ENCODE peak calls at places on chromosome X, in four cellular contexts. H, A, I and F are unnamed samples.
A peak's percentile ranks its signal among the peaks of the same experiment; 100 is the strongest.

GRCh38 chrX:71053217-71053621 is 14.9 kb downstream of the SNX12 start:
- DNase-seq in A (no peak), H (no peak), I (no peak), F (no peak)

GRCh38 chrX:8144925-8145324 is 26.1 kb downstream of the VCX2 start:
- DNase-seq in I (no peak), H (no peak), A (no peak), F (no peak)

GRCh38 chrX:133587818-133588217 is 172.5 kb upstream of the GPC4 start:
- DNase-seq in H (no peak), A (no peak), I (no peak), F (no peak)

GRCh38 chrX:39150210-39150609 is 349.0 kb downstream of the MID1IP1 start:
- DNase-seq in H (no peak), I (no peak), A (no peak), F (no peak)

GRCh38 chrX:17560385-17560784 is 176.9 kb upstream of the SCML1 start:
- DNase-seq in I (no peak), H (no peak), A (no peak), F (no peak)

GRCh38 chrX:2516612-2517011 is 15.8 kb upstream of the DHRSX start:
- DNase-seq in H (no peak), I (no peak), A (no peak), F (no peak)

GRCh38 chrX:45295587-45295986 is 94.9 kb upstream of the DIPK2B start:
- DNase-seq in A (no peak), I (no peak), H (no peak), F (no peak)

GRCh38 chrX:29726811-29727210 is 488.6 kb upstream of the MAGEB2 start:
- DNase-seq in A (no peak), I (no peak), H (no peak), F (no peak)

GRCh38 chrX:107619836-107620235 is 8.5 kb upstream of the PRPS1 start:
- DNase-seq in A (no peak), I (no peak), H (no peak), F (no peak)

GRCh38 chrX:23904096-23904495 is 3.6 kb downstream of the APOO start:
- DNase-seq in I (no peak), H (no peak), A (no peak), F (no peak)

GRCh38 chrX:67524950-67525691 is 18.7 kb upstream of the AR start:
- DNase-seq in H (no peak), A (no peak), I (no peak), F (no peak)

GRCh38 chrX:53190363-53190960 is 34.5 kb downstream of the KDM5C start:
- DNase-seq in I (no peak), H (no peak), A (no peak), F (no peak)

GRCh38 chrX:19193584-19193983 is 71.3 kb upstream of the ADGRG2 start:
- DNase-seq in I (no peak), H (no peak), A (no peak), F (no peak)

DNA sequence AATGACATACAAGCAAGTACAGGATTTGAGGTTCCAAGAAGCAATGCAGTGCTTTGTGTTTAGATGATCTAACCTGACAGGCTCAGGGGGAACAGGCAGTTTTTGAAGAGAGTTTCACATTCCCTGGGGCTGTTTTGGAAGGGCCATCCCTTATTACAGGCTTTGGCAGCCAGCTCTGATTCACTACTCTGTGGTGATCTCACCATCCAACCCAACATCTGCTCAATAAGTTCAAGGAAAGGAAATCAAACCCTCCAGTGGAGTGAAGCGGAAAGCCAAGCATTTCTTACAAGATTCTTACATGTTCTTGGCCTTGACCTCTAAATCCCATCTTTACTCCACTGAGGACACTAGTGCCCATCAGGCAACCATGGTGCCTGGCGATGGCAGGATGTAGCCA is 7.5 kb downstream of the IDS start:
- DNase-seq in I (no peak), A (no peak), H (no peak), F (no peak)
- H3K27ac ChIP-seq in I (no peak overlapping the region), A (no peak overlapping the region), H (no peak overlapping the region), F (no peak overlapping the region)

GRCh38 chrX:119127643-119128042 is at the start of gene KIAA1210:
- DNase-seq in H (no peak), A (no peak), I (no peak), F (no peak)

GRCh38 chrX:119134466-119134865 is 6.9 kb upstream of the KIAA1210 start:
- DNase-seq in H (no peak), A (no peak), I (no peak), F (no peak)

DNA sequence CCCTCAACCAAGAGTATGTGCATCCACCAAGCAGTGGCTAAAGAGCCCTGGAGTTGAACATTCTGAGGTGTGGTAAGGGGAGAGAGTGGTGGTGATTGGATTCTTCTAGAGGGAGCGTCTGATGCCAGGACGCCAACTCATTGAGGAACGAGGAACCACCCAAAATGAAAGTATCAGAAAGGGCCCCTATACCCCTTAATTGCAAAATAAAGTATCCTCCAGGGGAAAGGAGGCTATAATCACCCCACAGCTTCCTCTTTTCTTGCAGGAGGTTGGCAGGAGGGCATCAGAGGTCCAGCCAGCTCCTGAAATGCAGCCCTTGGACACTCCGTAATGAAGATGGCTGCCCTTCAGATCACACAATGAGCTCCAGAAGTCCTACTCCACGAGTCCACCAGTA is 5.3 kb upstream of the KIAA1210 start:
- DNase-seq in A (no peak), I (no peak), H (no peak), F (no peak)
- TF ChIP-seq EP300 in A (no peak), I (no peak), H (no peak), F (no peak)

GRCh38 chrX:119685225-119686066 is 7.5 kb downstream of the SEPTIN6 start:
- DNase-seq in I (no peak), A (no peak), H (peak; percentile 27), F (peak; percentile 65)
- H3K27ac ChIP-seq in I (peak overlapping the region; percentile 72), A (no peak overlapping the region), H (peak overlapping the region; percentile 83), F (peak overlapping the region; percentile 85)

DNA sequence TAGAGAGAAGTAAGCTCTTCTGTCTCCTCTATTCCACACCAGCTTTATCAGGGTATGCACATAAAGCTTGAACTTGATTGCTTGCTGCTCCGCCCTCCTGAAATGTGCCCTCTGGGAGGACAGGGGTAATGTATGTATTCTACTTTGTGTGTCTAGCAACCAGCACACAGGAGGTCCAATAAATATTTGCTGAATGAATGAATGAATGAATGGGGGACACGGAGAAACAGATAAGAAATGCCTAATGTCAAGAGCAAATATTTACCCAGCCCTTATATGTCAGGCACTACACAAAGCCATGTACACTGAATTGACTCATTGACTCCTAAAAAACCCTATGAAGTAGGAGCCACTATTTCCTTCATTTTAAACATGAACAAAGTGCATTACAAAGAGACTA is 2.3 kb upstream of the MSL3 start:
- DNase-seq in A (no peak), I (no peak), H (no peak), F (no peak)
- TF ChIP-seq EP300 in A (no peak), I (no peak), H (no peak), F (no peak)

GRCh38 chrX:118552501-118552900 is 56.9 kb downstream of the DOCK11 start:
- DNase-seq in H (peak; percentile 8), A (no peak), I (no peak), F (peak; percentile 61)
- H3K27ac ChIP-seq in H (no peak overlapping the region), A (no peak overlapping the region), I (no peak overlapping the region), F (no peak overlapping the region)

DNA sequence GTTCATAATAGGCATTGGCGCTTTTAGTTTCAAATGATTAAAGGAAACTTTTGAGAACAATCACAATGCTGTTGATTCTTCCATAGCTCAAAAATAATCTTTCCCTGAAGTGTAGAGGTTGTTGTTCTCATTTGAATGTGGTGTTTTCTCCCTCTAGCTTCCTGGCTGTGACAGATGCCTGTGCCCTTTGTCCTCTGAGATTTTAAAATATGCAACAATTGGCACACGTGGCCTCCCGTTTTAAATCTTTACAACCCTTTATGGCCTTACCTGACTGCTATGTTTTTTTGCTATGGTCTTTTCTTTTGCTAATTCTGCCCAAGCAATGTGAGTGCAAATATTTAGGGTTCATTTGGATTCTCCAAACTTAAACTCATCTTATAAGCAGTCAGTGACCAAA is 22.9 kb upstream of the CASK start:
- DNase-seq in I (no peak), A (no peak), H (no peak), F (no peak)
- TF ChIP-seq EP300 in I (no peak), A (no peak), H (no peak), F (no peak)